ENCODE peak calls at places on chromosomes 11 and 22, in eight cellular contexts. D is IMR-90; S is activated CD4-positive, alpha-beta T cell treated with anti-CD3 and anti-CD28 coated beads, Interleukin-2, amount 10 ng/mL, durations not matched to agents 7 days and 5 days; B is sigmoid colon; Q is HFFc6; J is NCI-H1436 treated with DMSO at 0.1 percent for 48 hours; L is NCI-H524; U is fibroblast of lung. N is an unnamed sample.

GRCh38 chr22:23841736-23842404 is 3.1 kb upstream of the DERL3 start:
- DNase-seq in D (no peak), S (no peak), B (no peak), Q (no peak), J (no peak), L (no peak), U (no peak), N (no peak)

GRCh38 chr11:20611892-20612291 is 12.5 kb downstream of the SLC6A5 start:
- DNase-seq in D (no peak), S (no peak), B (no peak), Q (no peak), J (no peak), L (no peak), U (no peak), N (no peak)

GRCh38 chr11:63490551-63491239 is at the start of gene PLAAT5:
- DNase-seq in D (no peak), S (no peak), B (peak), Q (no peak), J (no peak), L (no peak), U (peak), N (peak)

GRCh38 chr11:10930961-10931760 is 73.3 kb upstream of the ZBED5 start:
- DNase-seq in D (peak), S (peak), B (peak), Q (peak), J (no peak), L (peak), U (peak), N (peak)

GRCh38 chr11:6586434-6587359 is 16.7 kb downstream of the RRP8 start:
- DNase-seq in D (no peak), S (peak), B (peak), Q (no peak), J (no peak), L (peak), U (no peak), N (peak)

GRCh38 chr11:92246637-92247036 is 22.0 kb downstream of the FAT3 start:
- DNase-seq in D (no peak), S (no peak), B (no peak), Q (no peak), J (no peak), L (no peak), U (no peak), N (no peak)

GRCh38 chr22:19713650-19714319 is 518 bp upstream of the SEPTIN5 start:
- DNase-seq in D (no peak), S (no peak), B (no peak), Q (no peak), J (no peak), L (no peak), U (no peak), N (no peak)

GRCh38 chr11:68340003-68340767 is 27.8 kb downstream of the LRP5 start:
- DNase-seq in D (no peak), S (peak), B (no peak), Q (no peak), J (no peak), L (no peak), U (no peak), N (no peak)

GRCh38 chr11:134155946-134156865 is 67.6 kb downstream of the NCAPD3 start:
- DNase-seq in D (no peak), S (no peak), B (no peak), Q (no peak), J (no peak), L (no peak), U (no peak), N (no peak)

GRCh38 chr11:66727282-66727882 is 1.6 kb downstream of the SPTBN2 start:
- DNase-seq in D (peak), S (peak), B (peak), Q (no peak), J (no peak), L (peak), U (peak), N (peak)

GRCh38 chr22:28995551-28995950 is 66.1 kb downstream of the C22orf31 start:
- DNase-seq in D (no peak), S (no peak), B (no peak), Q (no peak), J (no peak), L (no peak), U (no peak), N (no peak)

GRCh38 chr11:94727766-94728165 is 40.4 kb upstream of the AMOTL1 start:
- DNase-seq in D (no peak), S (no peak), B (no peak), Q (no peak), J (no peak), L (no peak), U (no peak), N (no peak)

GRCh38 chr22:44116755-44117684 is 63.7 kb upstream of the PARVG start:
- DNase-seq in D (no peak), S (no peak), B (peak), Q (no peak), J (no peak), L (no peak), U (no peak), N (no peak)

GRCh38 chr11:60334005-60334620 is 7.1 kb downstream of the MS4A6E start:
- DNase-seq in D (peak), S (peak), B (no peak), Q (peak), J (no peak), L (peak), U (peak), N (peak)

GRCh38 chr11:44842219-44842618 is 108.5 kb downstream of the TP53I11 start:
- DNase-seq in D (peak), S (no peak), B (no peak), Q (peak), J (no peak), L (no peak), U (peak), N (no peak)

GRCh38 chr11:47620836-47621378 is 21.5 kb downstream of the MTCH2 start:
- DNase-seq in D (no peak), S (no peak), B (no peak), Q (no peak), J (no peak), L (no peak), U (no peak), N (no peak)

GRCh38 chr11:95715777-95716241 is 73.8 kb downstream of the FAM76B start:
- DNase-seq in D (no peak), S (peak), B (no peak), Q (no peak), J (no peak), L (no peak), U (peak), N (no peak)

GRCh38 chr22:46578824-46579561 is 41.2 kb upstream of the GRAMD4 start:
- DNase-seq in D (peak), S (no peak), B (peak), Q (no peak), J (no peak), L (no peak), U (peak), N (no peak)

GRCh38 chr11:11587122-11587521 is 34.7 kb downstream of the GALNT18 start:
- DNase-seq in D (peak), S (no peak), B (no peak), Q (no peak), J (no peak), L (no peak), U (peak), N (peak)

GRCh38 chr11:72625746-72626636 is 48.2 kb downstream of the PDE2A start:
- DNase-seq in D (peak), S (no peak), B (peak), Q (no peak), J (no peak), L (peak), U (no peak), N (no peak)

GRCh38 chr11:113840932-113841664 is 34.3 kb downstream of the USP28 start:
- DNase-seq in D (no peak), S (no peak), B (no peak), Q (no peak), J (no peak), L (no peak), U (no peak), N (no peak)

GRCh38 chr11:115591380-115591779 is 87.2 kb upstream of the CADM1 start:
- DNase-seq in D (no peak), S (no peak), B (no peak), Q (no peak), J (no peak), L (peak), U (no peak), N (no peak)

GRCh38 chr11:14117632-14118031 is 155.1 kb downstream of the SPON1 start:
- DNase-seq in D (no peak), S (no peak), B (no peak), Q (no peak), J (no peak), L (no peak), U (no peak), N (no peak)

GRCh38 chr11:117584056-117584830 is 212.8 kb downstream of the DSCAML1 start:
- DNase-seq in D (peak), S (no peak), B (peak), Q (peak), J (no peak), L (no peak), U (peak), N (no peak)

GRCh38 chr11:35334385-35335090 is 84.8 kb downstream of the SLC1A2 start:
- DNase-seq in D (no peak), S (no peak), B (no peak), Q (no peak), J (no peak), L (no peak), U (no peak), N (no peak)

GRCh38 chr11:131356201-131356600 is 14.2 kb upstream of the NTM start:
- DNase-seq in D (no peak), S (no peak), B (no peak), Q (peak), J (no peak), L (no peak), U (peak), N (no peak)

GRCh38 chr11:65454311-65454695 is 31.7 kb downstream of the NEAT1 start:
- DNase-seq in D (peak), S (no peak), B (peak), Q (no peak), J (no peak), L (no peak), U (peak), N (no peak)

GRCh38 chr22:45531944-45532631 is 29.4 kb downstream of the FBLN1 start:
- DNase-seq in D (no peak), S (no peak), B (no peak), Q (no peak), J (no peak), L (peak), U (no peak), N (no peak)

GRCh38 chr11:100525635-100526034 is 161.5 kb upstream of the ARHGAP42 start:
- DNase-seq in D (no peak), S (no peak), B (no peak), Q (no peak), J (no peak), L (peak), U (no peak), N (no peak)

GRCh38 chr11:87866951-87867350 is 308.3 kb downstream of the RAB38 start:
- DNase-seq in D (no peak), S (no peak), B (no peak), Q (no peak), J (no peak), L (peak), U (no peak), N (no peak)

GRCh38 chr11:119856681-119857485 is 127.9 kb upstream of the NECTIN1 start:
- DNase-seq in D (no peak), S (no peak), B (no peak), Q (no peak), J (no peak), L (no peak), U (no peak), N (no peak)

GRCh38 chr22:18031670-18032454 is 7.5 kb upstream of the MICAL3 start:
- DNase-seq in D (peak), S (no peak), B (peak), Q (peak), J (no peak), L (no peak), U (peak), N (no peak)

GRCh38 chr11:68976563-68976962 is 4.2 kb downstream of the MRGPRD start:
- DNase-seq in D (peak), S (no peak), B (peak), Q (no peak), J (no peak), L (no peak), U (no peak), N (peak)

N was measured in ecto neural progenitor cell.